ENCODE peak calls at places on chromosomes 3 and 15, in four cellular contexts. One of them, this sample, is unnamed.

GRCh38 chr3:193972816-193973215 is 163.1 kb upstream of the HES1 start:
- DNase-seq in endothelial cell of umbilical vein: no peak
- DNase-seq in GM12865: no peak
- DNase-seq in neural progenitor cell: no peak
- DNase-seq in this sample: no peak

GRCh38 chr3:110164632-110165240 is 827.4 kb upstream of the DPPA4 start:
- DNase-seq in endothelial cell of umbilical vein: no peak
- DNase-seq in GM12865: no peak
- DNase-seq in neural progenitor cell: peak
- DNase-seq in this sample: no peak

GRCh38 chr3:103337179-103337845 is 902.5 kb downstream of the ZPLD1 start:
- DNase-seq in endothelial cell of umbilical vein: no peak
- DNase-seq in GM12865: no peak
- DNase-seq in neural progenitor cell: no peak
- DNase-seq in this sample: no peak

GRCh38 chr15:65541231-65541630 is 11.0 kb downstream of the HACD3 start:
- DNase-seq in endothelial cell of umbilical vein: no peak
- DNase-seq in GM12865: no peak
- DNase-seq in neural progenitor cell: no peak
- DNase-seq in this sample: no peak

GRCh38 chr15:62549345-62549970 is 384.4 kb upstream of the C2CD4B start:
- DNase-seq in endothelial cell of umbilical vein: peak
- DNase-seq in GM12865: peak
- DNase-seq in neural progenitor cell: peak
- DNase-seq in this sample: no peak

GRCh38 chr3:45557886-45558285 is 36.7 kb upstream of the LIMD1 start:
- DNase-seq in endothelial cell of umbilical vein: no peak
- DNase-seq in GM12865: no peak
- DNase-seq in neural progenitor cell: no peak
- DNase-seq in this sample: no peak

GRCh38 chr3:194487289-194488006 is 646 bp upstream of the ATP13A3 start:
- DNase-seq in endothelial cell of umbilical vein: no peak
- DNase-seq in GM12865: peak
- DNase-seq in neural progenitor cell: peak
- DNase-seq in this sample: no peak

GRCh38 chr3:146222204-146223046 is 28.5 kb downstream of the PLSCR4 start:
- DNase-seq in endothelial cell of umbilical vein: peak
- DNase-seq in GM12865: no peak
- DNase-seq in neural progenitor cell: no peak
- DNase-seq in this sample: no peak

GRCh38 chr3:70308760-70309159 is 3.7 kb downstream of the MDFIC2 start:
- DNase-seq in endothelial cell of umbilical vein: peak
- DNase-seq in GM12865: peak
- DNase-seq in neural progenitor cell: peak
- DNase-seq in this sample: no peak

GRCh38 chr15:95520511-95520910 is 810.0 kb upstream of the NR2F2 start:
- DNase-seq in endothelial cell of umbilical vein: peak
- DNase-seq in GM12865: peak
- DNase-seq in neural progenitor cell: no peak
- DNase-seq in this sample: no peak

GRCh38 chr3:189756651-189757078 is 125.5 kb downstream of the TP63 start:
- DNase-seq in endothelial cell of umbilical vein: no peak
- DNase-seq in GM12865: peak
- DNase-seq in neural progenitor cell: no peak
- DNase-seq in this sample: no peak

GRCh38 chr3:28328188-28329151 is 20.1 kb upstream of the ZCWPW2 start:
- DNase-seq in endothelial cell of umbilical vein: peak
- DNase-seq in GM12865: peak
- DNase-seq in neural progenitor cell: peak
- DNase-seq in this sample: no peak

GRCh38 chr15:38555686-38556334 is 8.8 kb downstream of the RASGRP1 start:
- DNase-seq in endothelial cell of umbilical vein: no peak
- DNase-seq in GM12865: peak
- DNase-seq in neural progenitor cell: no peak
- DNase-seq in this sample: peak

GRCh38 chr3:188510366-188510765 is 356.4 kb downstream of the LPP start:
- DNase-seq in endothelial cell of umbilical vein: peak
- DNase-seq in GM12865: no peak
- DNase-seq in neural progenitor cell: no peak
- DNase-seq in this sample: peak

GRCh38 chr3:11602886-11603285 is 40.8 kb downstream of the VGLL4 start:
- DNase-seq in endothelial cell of umbilical vein: no peak
- DNase-seq in GM12865: peak
- DNase-seq in neural progenitor cell: no peak
- DNase-seq in this sample: no peak

GRCh38 chr15:40048155-40048792 is 9.3 kb upstream of the SRP14 start:
- DNase-seq in endothelial cell of umbilical vein: peak
- DNase-seq in GM12865: peak
- DNase-seq in neural progenitor cell: no peak
- DNase-seq in this sample: no peak

GRCh38 chr3:40009991-40010390 is 200.6 kb downstream of the MYRIP start:
- DNase-seq in endothelial cell of umbilical vein: no peak
- DNase-seq in GM12865: no peak
- DNase-seq in neural progenitor cell: no peak
- DNase-seq in this sample: no peak

GRCh38 chr3:43872901-43873300 is 182.2 kb downstream of the ABHD5 start:
- DNase-seq in endothelial cell of umbilical vein: no peak
- DNase-seq in GM12865: no peak
- DNase-seq in neural progenitor cell: no peak
- DNase-seq in this sample: no peak

GRCh38 chr3:40172560-40172959 is 136.9 kb upstream of the EIF1B start:
- DNase-seq in endothelial cell of umbilical vein: no peak
- DNase-seq in GM12865: no peak
- DNase-seq in neural progenitor cell: no peak
- DNase-seq in this sample: no peak

GRCh38 chr3:136578290-136578689 is 173.9 kb downstream of the STAG1 start:
- DNase-seq in endothelial cell of umbilical vein: no peak
- DNase-seq in GM12865: no peak
- DNase-seq in neural progenitor cell: no peak
- DNase-seq in this sample: no peak

GRCh38 chr3:157532529-157533297 is 29.5 kb upstream of the VEPH1 start:
- DNase-seq in endothelial cell of umbilical vein: peak
- DNase-seq in GM12865: peak
- DNase-seq in neural progenitor cell: peak
- DNase-seq in this sample: peak

GRCh38 chr3:16288664-16289063 is 23.7 kb downstream of the OXNAD1 start:
- DNase-seq in endothelial cell of umbilical vein: no peak
- DNase-seq in GM12865: no peak
- DNase-seq in neural progenitor cell: no peak
- DNase-seq in this sample: no peak

GRCh38 chr3:114687157-114687556 is 393.3 kb downstream of the TIGIT start:
- DNase-seq in endothelial cell of umbilical vein: no peak
- DNase-seq in GM12865: no peak
- DNase-seq in neural progenitor cell: no peak
- DNase-seq in this sample: no peak

GRCh38 chr3:197155039-197155438 is 125.4 kb upstream of the MELTF start:
- DNase-seq in endothelial cell of umbilical vein: no peak
- DNase-seq in GM12865: no peak
- DNase-seq in neural progenitor cell: no peak
- DNase-seq in this sample: no peak

GRCh38 chr3:14452676-14453367 is 50.4 kb downstream of the SLC6A6 start:
- DNase-seq in endothelial cell of umbilical vein: peak
- DNase-seq in GM12865: no peak
- DNase-seq in neural progenitor cell: no peak
- DNase-seq in this sample: peak

GRCh38 chr3:53712817-53713388 is 133.3 kb downstream of the CHDH start:
- DNase-seq in endothelial cell of umbilical vein: no peak
- DNase-seq in GM12865: no peak
- DNase-seq in neural progenitor cell: no peak
- DNase-seq in this sample: no peak

GRCh38 chr3:196660381-196661166 is 21.1 kb downstream of the NRROS start:
- DNase-seq in endothelial cell of umbilical vein: no peak
- DNase-seq in GM12865: no peak
- DNase-seq in neural progenitor cell: no peak
- DNase-seq in this sample: no peak

GRCh38 chr15:97993310-97993738 is 32.8 kb downstream of the ARRDC4 start:
- DNase-seq in endothelial cell of umbilical vein: peak
- DNase-seq in GM12865: no peak
- DNase-seq in neural progenitor cell: no peak
- DNase-seq in this sample: no peak

GRCh38 chr3:69288161-69288895 is 97.6 kb downstream of the FRMD4B start:
- DNase-seq in endothelial cell of umbilical vein: peak
- DNase-seq in GM12865: peak
- DNase-seq in neural progenitor cell: peak
- DNase-seq in this sample: no peak

GRCh38 chr15:35692256-35692867 is 146.4 kb upstream of the DPH6 start:
- DNase-seq in endothelial cell of umbilical vein: peak
- DNase-seq in GM12865: no peak
- DNase-seq in neural progenitor cell: no peak
- DNase-seq in this sample: no peak

GRCh38 chr15:40912478-40912877 is 16.7 kb upstream of the DLL4 start:
- DNase-seq in endothelial cell of umbilical vein: no peak
- DNase-seq in GM12865: peak
- DNase-seq in neural progenitor cell: no peak
- DNase-seq in this sample: no peak

GRCh38 chr3:26058774-26059455 is 269.0 kb downstream of the OXSM start:
- DNase-seq in endothelial cell of umbilical vein: no peak
- DNase-seq in GM12865: no peak
- DNase-seq in neural progenitor cell: no peak
- DNase-seq in this sample: no peak

GRCh38 chr3:125050486-125051172 is 5.2 kb downstream of the HEG1 start:
- DNase-seq in endothelial cell of umbilical vein: no peak
- DNase-seq in GM12865: no peak
- DNase-seq in neural progenitor cell: no peak
- DNase-seq in this sample: no peak

GRCh38 chr15:85582076-85582718 is 201.8 kb downstream of the AKAP13 start:
- DNase-seq in endothelial cell of umbilical vein: peak
- DNase-seq in GM12865: peak
- DNase-seq in neural progenitor cell: no peak
- DNase-seq in this sample: no peak
- H3K4me3 ChIP-seq in endothelial cell of umbilical vein: no peak
- H3K4me3 ChIP-seq in GM12865: peak
- H3K4me3 ChIP-seq in neural progenitor cell: no peak
- H3K4me3 ChIP-seq in this sample: no peak

DNA sequence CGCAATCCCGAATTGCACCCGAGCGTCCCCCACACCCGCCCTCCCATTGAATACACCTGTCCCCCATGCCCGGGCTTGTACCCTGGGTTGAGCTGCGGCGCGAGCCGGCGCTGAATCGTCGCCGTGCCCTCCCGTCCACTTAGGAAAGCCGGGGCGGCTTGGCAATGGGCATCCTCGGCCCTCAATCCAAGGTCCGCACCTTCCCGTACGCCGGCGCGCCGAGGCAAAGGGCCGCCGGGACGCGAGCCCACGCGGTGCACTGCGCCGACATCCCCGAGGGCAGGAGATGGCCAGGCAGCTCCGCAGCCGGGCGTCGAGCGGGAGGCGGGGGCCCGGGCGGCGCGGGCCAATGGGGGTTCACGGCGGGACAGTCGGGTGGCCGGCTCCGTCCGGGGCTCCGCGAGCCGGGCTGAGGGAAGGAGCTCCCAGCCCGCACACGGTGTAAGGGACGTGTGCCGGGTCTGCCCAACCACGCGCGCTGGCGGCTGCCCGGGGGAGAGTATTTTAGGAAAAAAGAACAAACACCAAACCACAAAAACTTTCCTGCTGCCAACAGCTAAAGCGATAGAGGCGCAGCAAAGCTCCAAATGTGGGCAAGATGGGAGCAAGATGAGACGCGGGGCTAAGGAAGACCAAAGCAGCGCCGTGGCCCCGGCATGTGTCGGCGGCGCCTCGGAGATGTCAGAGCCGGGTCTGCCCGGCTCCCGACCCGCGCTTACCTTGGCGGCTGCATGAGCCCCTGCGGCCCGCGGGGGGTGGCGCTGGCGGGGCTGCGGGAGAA is 621 bp downstream of the RGMA start:
- DNase-seq in endothelial cell of umbilical vein: no peak
- DNase-seq in GM12865: no peak
- DNase-seq in neural progenitor cell: peak
- DNase-seq in this sample: no peak
- TF ChIP-seq CTCF in endothelial cell of umbilical vein: no peak
- TF ChIP-seq CTCF in GM12865: no peak
- TF ChIP-seq CTCF in neural progenitor cell: no peak
- TF ChIP-seq CTCF in this sample: no peak

GRCh38 chr3:132662212-132662611 is 2.1 kb downstream of the UBA5 start:
- DNase-seq in endothelial cell of umbilical vein: no peak
- DNase-seq in GM12865: no peak
- DNase-seq in neural progenitor cell: no peak
- DNase-seq in this sample: no peak
- H3K4me3 ChIP-seq in endothelial cell of umbilical vein: no peak
- H3K4me3 ChIP-seq in GM12865: peak
- H3K4me3 ChIP-seq in neural progenitor cell: peak
- H3K4me3 ChIP-seq in this sample: no peak

GRCh38 chr15:60134609-60135008 is 130.5 kb downstream of the FOXB1 start:
- DNase-seq in endothelial cell of umbilical vein: no peak
- DNase-seq in GM12865: no peak
- DNase-seq in neural progenitor cell: no peak
- DNase-seq in this sample: no peak
- TF ChIP-seq CTCF in endothelial cell of umbilical vein: no peak
- TF ChIP-seq CTCF in GM12865: peak
- TF ChIP-seq CTCF in neural progenitor cell: peak
- TF ChIP-seq CTCF in this sample: peak